ENCODE peak calls at places on chromosomes 11 and 22, in five cellular contexts. Q is adrenal gland, X is cardiac fibroblast, M is uterus, R is kidney. C is an unnamed sample.

GRCh38 chr11:990101-990500 is 46.4 kb downstream of the MUC6 start:
- DNase-seq in R (no peak), M (no peak), Q (no peak), X (no peak), C (no peak)

GRCh38 chr11:104700609-104701008 is 197.7 kb downstream of the CASP12 start:
- DNase-seq in Q (no peak), M (no peak), X (peak), R (no peak), C (no peak)

GRCh38 chr11:4704790-4705334 is 278 bp downstream of the MMP26 start:
- DNase-seq in M (no peak), R (no peak), Q (no peak), X (no peak), C (no peak)

GRCh38 chr11:58178444-58178843 is 10.4 kb upstream of the OR9Q2 start:
- DNase-seq in M (no peak), Q (no peak), R (no peak), X (no peak), C (no peak)

GRCh38 chr11:110196241-110196754 is 100.1 kb downstream of the RDX start:
- DNase-seq in X (peak), Q (no peak), R (no peak), M (no peak), C (peak)

GRCh38 chr11:68340784-68341556 is 28.6 kb downstream of the LRP5 start:
- DNase-seq in M (no peak), X (no peak), R (no peak), Q (no peak), C (no peak)

GRCh38 chr11:63993100-63993499 is 6.9 kb downstream of the OTUB1 start:
- DNase-seq in X (no peak), M (no peak), R (no peak), Q (no peak), C (no peak)

GRCh38 chr11:7004482-7004881 is 15.7 kb downstream of the ZNF214 start:
- DNase-seq in R (no peak), Q (no peak), X (peak), M (no peak), C (no peak)

GRCh38 chr11:123364145-123364544 is 65.9 kb upstream of the GRAMD1B start:
- DNase-seq in X (no peak), Q (no peak), R (no peak), M (no peak), C (no peak)

GRCh38 chr22:17785185-17786184 is 11.2 kb upstream of the BID start:
- DNase-seq in X (peak), R (no peak), M (no peak), Q (peak), C (peak)

GRCh38 chr11:26243426-26243825 is 88.5 kb upstream of the ANO3 start:
- DNase-seq in R (no peak), M (no peak), X (peak), Q (no peak), C (no peak)

GRCh38 chr22:43996170-43996980 is 27.7 kb upstream of the PARVB start:
- DNase-seq in M (peak), Q (peak), R (peak), X (no peak), C (peak)

GRCh38 chr11:119758291-119758690 is 29.3 kb upstream of the NECTIN1 start:
- DNase-seq in Q (no peak), X (no peak), R (no peak), M (no peak), C (no peak)

GRCh38 chr22:22403306-22403705 is 105.2 kb downstream of the ZNF280B start:
- DNase-seq in R (no peak), M (no peak), Q (no peak), X (no peak), C (no peak)

GRCh38 chr22:33350961-33351360 is 292.8 kb upstream of the SYN3 start:
- DNase-seq in M (no peak), Q (no peak), X (no peak), R (no peak), C (no peak)

GRCh38 chr11:135035282-135035681 is 623.2 kb upstream of the B3GAT1 start:
- DNase-seq in Q (no peak), X (no peak), M (no peak), R (no peak), C (no peak)

GRCh38 chr11:2779981-2780849 is 80.4 kb upstream of the KCNQ1OT1 start:
- DNase-seq in R (peak), X (peak), Q (peak), M (peak), C (peak)

GRCh38 chr11:67117667-67118058 is 1.4 kb upstream of the KDM2A start:
- DNase-seq in Q (peak), R (peak), M (peak), X (peak), C (no peak)

GRCh38 chr22:26610072-26610958 is 7.5 kb downstream of the CRYBB1 start:
- DNase-seq in M (no peak), X (peak), R (no peak), Q (no peak), C (no peak)

GRCh38 chr11:82936261-82936660 is 34.7 kb downstream of the DDIAS start:
- DNase-seq in X (peak), Q (no peak), R (no peak), M (no peak), C (no peak)
- H3K4me3 ChIP-seq in X (no peak), Q (no peak), R (no peak), M (no peak), C (no peak)

DNA sequence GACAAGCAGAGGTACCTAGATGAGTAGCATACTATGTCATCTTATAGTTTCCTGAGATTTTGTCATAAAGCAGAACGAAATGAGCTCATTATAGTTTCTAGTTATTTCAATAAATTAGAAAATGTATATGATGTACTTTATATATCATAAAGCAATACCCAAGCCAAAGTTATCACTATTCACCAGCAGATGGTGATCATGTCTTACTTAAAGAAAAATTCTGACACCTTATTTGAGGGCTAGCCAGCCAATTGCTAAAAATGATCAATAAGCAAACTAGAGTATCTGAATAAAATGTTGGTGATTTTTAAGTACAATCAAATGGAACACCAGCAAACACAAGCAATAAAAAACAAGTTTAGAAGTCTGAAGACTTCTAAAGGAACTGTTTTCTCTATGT is 44.1 kb downstream of the RSF1 start:
- DNase-seq in M (no peak), R (no peak), Q (no peak), X (peak), C (no peak)
- TF ChIP-seq CTCF in M (no peak), R (peak), Q (peak), X (peak), C (no peak)

DNA sequence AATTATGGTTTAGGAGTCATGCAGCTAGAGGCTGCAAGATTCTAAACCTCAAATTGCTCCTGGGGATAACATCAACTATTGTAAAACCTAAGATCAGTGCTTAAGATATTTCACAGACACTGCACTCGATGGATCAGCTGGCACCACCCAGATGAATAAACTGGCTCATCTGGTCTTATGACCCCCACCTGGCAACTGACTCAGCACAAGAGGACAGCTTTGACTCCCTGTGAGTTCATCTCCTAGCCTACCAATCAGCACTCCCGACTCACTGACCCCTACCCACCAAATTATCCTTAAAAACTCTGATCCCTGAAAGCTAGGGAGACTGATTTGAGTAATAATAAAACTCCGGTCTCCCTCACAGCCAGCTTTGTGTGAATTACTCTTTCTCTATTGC is 782 bp upstream of the TTC12 start:
- DNase-seq in Q (no peak), X (no peak), M (no peak), R (no peak), C (no peak)
- H3K4me3 ChIP-seq in Q (no peak), X (no peak), M (no peak), R (no peak), C (no peak)

GRCh38 chr22:46598737-46599424 is 21.3 kb upstream of the GRAMD4 start:
- DNase-seq in M (no peak), X (no peak), Q (no peak), R (peak), C (no peak)
- TF ChIP-seq CTCF in M (no peak), X (no peak), Q (no peak), R (no peak), C (no peak)

GRCh38 chr22:40727607-40728325 is 48.5 kb downstream of the MCHR1 start:
- DNase-seq in R (no peak), X (no peak), Q (no peak), M (no peak), C (no peak)

GRCh38 chr22:40732996-40733292 is 53.7 kb downstream of the MCHR1 start:
- DNase-seq in Q (no peak), X (no peak), M (no peak), R (no peak), C (no peak)

GRCh38 chr22:40729284-40729683 is 50.0 kb downstream of the MCHR1 start:
- DNase-seq in Q (no peak), X (no peak), M (no peak), R (no peak), C (no peak)

GRCh38 chr22:40733919-40734318 is 54.6 kb downstream of the MCHR1 start:
- DNase-seq in Q (no peak), X (no peak), M (no peak), R (no peak), C (no peak)

GRCh38 chr22:40728731-40729189 is 49.5 kb downstream of the MCHR1 start:
- DNase-seq in X (peak), M (no peak), R (no peak), Q (no peak), C (peak)
- H3K4me3 ChIP-seq in X (no peak), M (no peak), R (no peak), Q (no peak), C (no peak)

C was measured in lung.